ENCODE peak calls at places on chromosome 15, in seven cellular contexts. D is cardiac fibroblast, P is fibroblast of pulmonary artery, E is pancreas, C is uterus, K is mammary epithelial cell, M is K562. V is an unnamed sample.

GRCh38 chr15:96337354-96337990 is 7.0 kb downstream of the NR2F2 start:
- DNase-seq in D (no peak), P (peak; percentile 33), E (no peak), C (no peak), K (no peak), M (no peak), V (no peak)

GRCh38 chr15:67836477-67836876 is 3.4 kb downstream of the RNU6-1 start:
- DNase-seq in D (peak; percentile 56), P (peak; percentile 61), E (no peak), C (peak; percentile 55), K (no peak), M (peak; percentile 52), V (no peak)

GRCh38 chr15:81002254-81003022 is 1.7 kb downstream of the TLNRD1 start:
- DNase-seq in D (peak; percentile 28), P (peak; percentile 37), E (peak; percentile 82), C (no peak), K (no peak), M (no peak), V (no peak)

GRCh38 chr15:101351736-101352135 is 56.7 kb upstream of the SNRPA1 start:
- DNase-seq in D (no peak), P (no peak), E (no peak), C (no peak), K (no peak), M (no peak), V (no peak)

GRCh38 chr15:78082106-78082742 is 4.7 kb upstream of the TBC1D2B start:
- DNase-seq in D (no peak), P (no peak), E (no peak), C (no peak), K (peak; percentile 68), M (no peak), V (no peak)

GRCh38 chr15:76058714-76059319 is 968 bp upstream of the TMEM266 start:
- DNase-seq in D (no peak), P (peak; percentile 10), E (no peak), C (no peak), K (peak; percentile 13), M (peak; percentile 19), V (no peak)

GRCh38 chr15:66039117-66039860 is 170.0 kb downstream of the RAB11A start:
- DNase-seq in D (no peak), P (no peak), E (no peak), C (no peak), K (peak; percentile 48), M (no peak), V (no peak)

GRCh38 chr15:73936181-73936580 is 9.9 kb downstream of the LOXL1 start:
- DNase-seq in D (peak; percentile 73), P (peak; percentile 69), E (no peak), C (no peak), K (peak; percentile 75), M (no peak), V (no peak)

GRCh38 chr15:40029979-40030893 is 8.7 kb downstream of the SRP14 start:
- DNase-seq in D (peak; percentile 43), P (peak; percentile 47), E (no peak), C (no peak), K (no peak), M (peak; percentile 40), V (no peak)

GRCh38 chr15:84880007-84880406 is 4.5 kb upstream of the SLC28A1 start:
- DNase-seq in D (no peak), P (no peak), E (no peak), C (no peak), K (no peak), M (no peak), V (no peak)

GRCh38 chr15:73599934-73600333 is 33.3 kb downstream of the NPTN start:
- DNase-seq in D (no peak), P (no peak), E (no peak), C (no peak), K (peak; percentile 74), M (no peak), V (no peak)

GRCh38 chr15:85837011-85837433 is 42.3 kb upstream of the KLHL25 start:
- DNase-seq in D (no peak), P (peak; percentile 8), E (no peak), C (no peak), K (peak; percentile 5), M (no peak), V (no peak)

GRCh38 chr15:43484455-43484854 is 8.5 kb downstream of the TP53BP1 start:
- DNase-seq in D (no peak), P (peak; percentile 22), E (no peak), C (no peak), K (no peak), M (no peak), V (no peak)

GRCh38 chr15:60162251-60162650 is 158.1 kb downstream of the FOXB1 start:
- DNase-seq in D (no peak), P (no peak), E (no peak), C (no peak), K (no peak), M (no peak), V (no peak)

GRCh38 chr15:78878356-78878755 is 5.7 kb downstream of the MORF4L1 start:
- DNase-seq in D (peak; percentile 32), P (peak; percentile 30), E (no peak), C (no peak), K (peak; percentile 44), M (no peak), V (no peak)

GRCh38 chr15:78790027-78790426 is 21.2 kb downstream of the ADAMTS7 start:
- DNase-seq in D (no peak), P (no peak), E (no peak), C (no peak), K (no peak), M (no peak), V (no peak)

GRCh38 chr15:58201536-58201935 is 63.4 kb downstream of the AQP9 start:
- DNase-seq in D (peak; percentile 73), P (peak; percentile 80), E (no peak), C (no peak), K (no peak), M (no peak), V (no peak)

GRCh38 chr15:100573526-100573925 is 28.5 kb downstream of the LINS1 start:
- DNase-seq in D (no peak), P (no peak), E (no peak), C (no peak), K (no peak), M (no peak), V (no peak)

GRCh38 chr15:85750319-85750806 is 44.4 kb downstream of the KLHL25 start:
- DNase-seq in D (peak; percentile 89), P (peak; percentile 70), E (no peak), C (peak; percentile 82), K (no peak), M (no peak), V (no peak)

GRCh38 chr15:92914103-92914499 is 14.0 kb downstream of the CHD2 start:
- DNase-seq in D (no peak), P (no peak), E (no peak), C (no peak), K (no peak), M (no peak), V (no peak)

GRCh38 chr15:101478701-101479341 is 10.7 kb downstream of the PCSK6 start:
- DNase-seq in D (no peak), P (no peak), E (peak; percentile 20), C (no peak), K (no peak), M (no peak), V (no peak)

GRCh38 chr15:45630958-45631691 is 3.7 kb upstream of the SQOR start:
- DNase-seq in D (peak; percentile 75), P (peak; percentile 73), E (no peak), C (peak; percentile 48), K (peak; percentile 90), M (no peak), V (no peak)

GRCh38 chr15:66931768-66932633 is 133.4 kb upstream of the SMAD3 start:
- DNase-seq in D (peak; percentile 75), P (peak; percentile 73), E (no peak), C (no peak), K (peak; percentile 54), M (no peak), V (no peak)

GRCh38 chr15:66907826-66908502 is 157.4 kb upstream of the SMAD3 start:
- DNase-seq in D (peak; percentile 55), P (peak; percentile 32), E (no peak), C (no peak), K (no peak), M (no peak), V (no peak)

GRCh38 chr15:59148160-59148810 is 43.3 kb downstream of the CCNB2 start:
- DNase-seq in D (peak; percentile 60), P (peak; percentile 43), E (no peak), C (no peak), K (no peak), M (no peak), V (no peak)

GRCh38 chr15:85520650-85521049 is 140.2 kb downstream of the AKAP13 start:
- DNase-seq in D (no peak), P (no peak), E (no peak), C (no peak), K (no peak), M (no peak), V (no peak)

GRCh38 chr15:71748327-71748726 is 62.0 kb upstream of the NR2E3 start:
- DNase-seq in D (peak; percentile 5), P (no peak), E (no peak), C (no peak), K (peak; percentile 48), M (no peak), V (no peak)
- H3K4me3 ChIP-seq in D (no peak overlapping the region), P (no peak overlapping the region), E (no peak overlapping the region), C (no peak overlapping the region), K (no peak overlapping the region), M (no peak overlapping the region), V (no peak overlapping the region)

GRCh38 chr15:29670945-29671307 is 151.3 kb downstream of the TJP1 start:
- DNase-seq in D (peak; percentile 85), P (peak; percentile 83), E (no peak), C (no peak), K (peak; percentile 91), M (no peak), V (no peak)

GRCh38 chr15:29672446-29672845 is 149.8 kb downstream of the TJP1 start:
- DNase-seq in D (no peak), P (no peak), E (no peak), C (no peak), K (no peak), M (no peak), V (no peak)

GRCh38 chr15:29669823-29670222 is 152.4 kb downstream of the TJP1 start:
- DNase-seq in D (peak; percentile 18), P (peak; percentile 36), E (no peak), C (no peak), K (peak; percentile 29), M (no peak), V (no peak)

GRCh38 chr15:29670266-29670665 is 152.0 kb downstream of the TJP1 start:
- DNase-seq in D (no peak), P (no peak), E (no peak), C (no peak), K (no peak), M (no peak), V (no peak)

GRCh38 chr15:29671308-29671981 is 150.8 kb downstream of the TJP1 start:
- DNase-seq in D (peak; percentile 64), P (peak; percentile 52), E (no peak), C (no peak), K (no peak), M (no peak), V (no peak)
- H3K4me3 ChIP-seq in D (no peak overlapping the region), P (no peak overlapping the region), E (peak overlapping the region; percentile 18), C (no peak overlapping the region), K (no peak overlapping the region), M (no peak overlapping the region), V (no peak overlapping the region)

GRCh38 chr15:50916395-50916794 is 7.9 kb downstream of the AP4E1 start:
- DNase-seq in D (no peak), P (no peak), E (no peak), C (no peak), K (no peak), M (no peak), V (no peak)
- H3K4me3 ChIP-seq in D (no peak overlapping the region), P (no peak overlapping the region), E (no peak overlapping the region), C (no peak overlapping the region), K (no peak overlapping the region), M (no peak overlapping the region), V (no peak overlapping the region)

GRCh38 chr15:89766357-89767311 is 9.5 kb upstream of the MESP2 start:
- DNase-seq in D (no peak), P (no peak), E (no peak), C (no peak), K (no peak), M (no peak), V (no peak)
- H3K4me3 ChIP-seq in D (no peak overlapping the region), P (no peak overlapping the region), E (no peak overlapping the region), C (no peak overlapping the region), K (no peak overlapping the region), M (no peak overlapping the region), V (no peak overlapping the region)

V was measured in Jurkat, Clone E6-1.